ENCODE peak calls at places on chromosomes 16 and 17, in four cellular contexts. N is DND-41, E is uterus, C is left ventricle myocardium inferior. Q is an unnamed sample. For H3K4me1, the result is how much of the 10 kb centered on the place peaks cover.

GRCh38 chr17:48240122-48240521 is 132.6 kb downstream of the SNX11 start:
- DNase-seq in N (no peak), E (no peak), C (no peak), Q (no peak)

GRCh38 chr16:70778901-70779309 is 22.1 kb downstream of the VAC14 start:
- DNase-seq in N (no peak), E (peak), C (peak), Q (peak)

GRCh38 chr17:30997842-30998241 is 27.0 kb downstream of the RNF135 start:
- DNase-seq in N (no peak), E (no peak), C (no peak), Q (no peak)

GRCh38 chr16:56742030-56742984 is 12.4 kb downstream of the NUP93 start:
- DNase-seq in N (no peak), E (no peak), C (no peak), Q (no peak)

GRCh38 chr16:24966031-24966430 is 49.1 kb downstream of the ARHGAP17 start:
- DNase-seq in N (no peak), E (no peak), C (no peak), Q (no peak)

GRCh38 chr17:45651145-45651713 is 132.9 kb upstream of the CRHR1 start:
- DNase-seq in N (no peak), E (no peak), C (no peak), Q (no peak)

GRCh38 chr16:21989141-21989540 is 11.8 kb downstream of the PDZD9 start:
- DNase-seq in N (no peak), E (no peak), C (no peak), Q (no peak)

GRCh38 chr17:20187049-20187448 is 177.9 kb downstream of the SPECC1 start:
- DNase-seq in N (no peak), E (no peak), C (no peak), Q (no peak)

GRCh38 chr17:81518785-81519283 is 6.2 kb upstream of the ACTG1 start:
- DNase-seq in N (no peak), E (peak), C (peak), Q (no peak)

GRCh38 chr17:38572665-38573365 is 32.9 kb downstream of the SRCIN1 start:
- DNase-seq in N (peak), E (no peak), C (no peak), Q (no peak)

GRCh38 chr16:10385725-10386516 is at the start of gene ATF7IP2:
- DNase-seq in N (peak), E (peak), C (peak), Q (peak)

GRCh38 chr16:50550035-50550434 is 1.8 kb downstream of the NKD1 start:
- DNase-seq in N (no peak), E (peak), C (no peak), Q (peak)

GRCh38 chr17:61398721-61399130 is 917 bp upstream of the TBX2 start:
- DNase-seq in N (no peak), E (no peak), C (no peak), Q (no peak)
- H3K27ac ChIP-seq in N (no peak), E (peak), C (peak), Q (peak)

GRCh38 chr16:57923841-57924240 is 47.1 kb downstream of the CNGB1 start:
- DNase-seq in N (no peak), E (no peak), C (no peak), Q (no peak)
- H3K4me1 ChIP-seq in N (under half), E (under half), C (under half), Q (under half)

GRCh38 chr17:2183346-2183745 is 120.2 kb downstream of the SMG6 start:
- DNase-seq in N (no peak), E (no peak), C (no peak), Q (no peak)
- TF ChIP-seq CTCF in N (no peak), E (no peak), C (no peak), Q (no peak)

GRCh38 chr16:28298511-28298878 is 6.2 kb downstream of the SBK1 start:
- DNase-seq in N (no peak), E (no peak), C (no peak), Q (no peak)

GRCh38 chr16:28301620-28302019 is 9.3 kb downstream of the SBK1 start:
- DNase-seq in N (no peak), E (no peak), C (no peak), Q (no peak)

GRCh38 chr16:28297784-28298510 is 5.6 kb downstream of the SBK1 start:
- DNase-seq in N (peak), E (no peak), C (no peak), Q (no peak)

GRCh38 chr16:28301154-28301553 is 8.8 kb downstream of the SBK1 start:
- DNase-seq in N (no peak), E (no peak), C (no peak), Q (no peak)

DNA sequence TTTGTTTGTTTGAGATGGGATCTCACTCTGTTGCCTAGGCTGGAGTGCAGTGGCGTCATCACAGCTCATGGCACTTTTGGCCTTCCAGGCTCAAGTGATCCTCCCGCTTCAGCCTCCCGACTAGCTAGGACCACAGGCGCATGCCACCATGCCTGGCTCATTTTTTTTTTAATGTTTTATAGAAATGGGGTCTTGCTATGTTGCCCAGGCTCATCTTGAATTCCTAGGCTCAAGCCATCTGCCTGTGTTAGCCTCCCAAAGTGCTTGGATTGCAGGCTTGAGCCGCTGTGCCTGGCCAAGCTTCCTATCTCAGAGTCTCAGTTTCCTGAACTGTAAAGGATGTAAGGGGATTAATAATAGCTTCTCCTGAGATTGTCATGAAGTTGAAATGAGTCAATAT is 8.0 kb downstream of the SBK1 start:
- DNase-seq in N (no peak), E (no peak), C (no peak), Q (no peak)
- H3K27ac ChIP-seq in N (no peak), E (no peak), C (no peak), Q (no peak)

DNA sequence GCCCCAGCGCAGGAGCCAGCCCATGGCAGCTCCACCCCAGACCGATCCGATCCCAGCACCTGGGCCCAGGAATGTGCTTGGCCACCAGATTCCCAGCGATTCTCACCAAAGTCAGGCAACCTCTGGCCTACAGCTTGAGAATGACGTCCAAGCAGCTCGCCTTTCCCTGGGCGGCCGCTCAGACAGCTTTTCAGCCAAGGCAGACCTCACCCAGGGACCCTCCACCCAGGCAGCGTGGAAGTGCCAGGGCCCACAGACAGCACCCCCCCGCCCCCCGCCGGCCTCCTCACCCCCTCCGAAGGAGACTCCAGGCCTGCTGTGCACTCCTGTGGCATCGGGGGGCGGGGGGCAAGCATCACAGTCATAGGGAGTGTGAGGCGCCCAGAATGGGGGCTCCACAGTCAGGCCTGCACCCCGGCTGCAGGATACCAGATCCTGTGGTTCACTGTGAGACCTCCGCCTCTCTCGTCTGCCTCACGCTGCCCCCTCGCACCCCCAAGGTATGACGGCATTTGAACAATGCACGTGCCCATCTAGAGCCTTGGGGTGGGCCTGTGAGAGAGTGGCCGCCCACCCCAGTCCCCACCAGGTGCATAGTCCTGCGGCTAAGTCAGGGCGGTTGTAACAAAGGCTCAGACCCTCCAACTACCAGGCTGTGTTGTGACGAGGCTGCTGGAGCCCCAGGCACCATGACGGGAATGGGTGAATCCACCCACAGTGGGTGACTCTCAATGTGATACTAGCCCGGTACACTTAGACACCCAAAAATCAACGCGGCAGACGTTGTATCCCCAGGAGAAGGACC is 6.0 kb downstream of the CEP295NL start:
- DNase-seq in N (no peak), E (no peak), C (no peak), Q (no peak)
- H3K4me1 ChIP-seq in N (under half), E (under half), C (half or more), Q (under half)

DNA sequence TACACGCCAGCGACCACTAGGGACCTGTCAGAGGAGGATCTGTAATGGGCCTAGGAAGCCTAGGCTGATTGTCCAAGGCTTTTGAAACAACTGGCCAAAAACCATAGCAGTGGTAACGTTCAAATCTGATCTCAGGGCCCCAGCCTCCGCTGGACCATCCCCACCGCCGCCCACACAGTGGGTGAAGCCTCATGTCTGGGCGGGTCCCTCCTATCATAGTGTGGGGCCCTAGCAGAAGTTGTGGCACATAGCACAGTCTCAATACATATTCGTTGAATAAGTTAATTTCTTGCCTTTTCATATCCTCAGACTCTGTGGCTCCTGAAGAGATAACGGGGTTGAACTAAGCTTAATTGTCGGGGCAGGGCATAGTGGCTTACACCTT is 818 bp downstream of the DPH1 start:
- DNase-seq in N (no peak), E (no peak), C (no peak), Q (no peak)
- TF ChIP-seq CTCF in N (peak), E (peak), C (peak), Q (peak)